ENCODE peak calls at places on chromosome 10, in seven cellular contexts. One of them, this sample, is unnamed.

GRCh38 chr10:35300063-35300699 is 36.1 kb upstream of the CCNY start:
- DNase-seq in naive thymus-derived CD4-positive, alpha-beta T cell: no peak
- DNase-seq in astrocyte: peak; percentile 62
- DNase-seq in esophagus squamous epithelium: no peak
- DNase-seq in left ventricle myocardium inferior: peak; percentile 23
- DNase-seq in uterus: no peak
- DNase-seq in psoas muscle: peak; percentile 67
- DNase-seq in this sample: peak; percentile 87

GRCh38 chr10:3741688-3742461 is 43.1 kb downstream of the KLF6 start:
- DNase-seq in naive thymus-derived CD4-positive, alpha-beta T cell: no peak
- DNase-seq in astrocyte: peak; percentile 40
- DNase-seq in esophagus squamous epithelium: no peak
- DNase-seq in left ventricle myocardium inferior: no peak
- DNase-seq in uterus: no peak
- DNase-seq in psoas muscle: no peak
- DNase-seq in this sample: no peak

GRCh38 chr10:69334258-69335062 is 56.2 kb downstream of the HK1 start:
- DNase-seq in naive thymus-derived CD4-positive, alpha-beta T cell: no peak
- DNase-seq in astrocyte: no peak
- DNase-seq in esophagus squamous epithelium: no peak
- DNase-seq in left ventricle myocardium inferior: no peak
- DNase-seq in uterus: no peak
- DNase-seq in psoas muscle: no peak
- DNase-seq in this sample: no peak

GRCh38 chr10:43105119-43105792 is 28.4 kb downstream of the RET start:
- DNase-seq in naive thymus-derived CD4-positive, alpha-beta T cell: peak; percentile 91
- DNase-seq in astrocyte: peak; percentile 62
- DNase-seq in esophagus squamous epithelium: peak; percentile 10
- DNase-seq in left ventricle myocardium inferior: peak; percentile 77
- DNase-seq in uterus: peak; percentile 72
- DNase-seq in psoas muscle: peak; percentile 86
- DNase-seq in this sample: peak; percentile 73

GRCh38 chr10:87966454-87966853 is 103.0 kb downstream of the PTEN start:
- DNase-seq in naive thymus-derived CD4-positive, alpha-beta T cell: no peak
- DNase-seq in astrocyte: peak; percentile 18
- DNase-seq in esophagus squamous epithelium: no peak
- DNase-seq in left ventricle myocardium inferior: no peak
- DNase-seq in uterus: no peak
- DNase-seq in psoas muscle: no peak
- DNase-seq in this sample: no peak

GRCh38 chr10:57664815-57665214 is 602.9 kb downstream of the IPMK start:
- DNase-seq in naive thymus-derived CD4-positive, alpha-beta T cell: no peak
- DNase-seq in astrocyte: no peak
- DNase-seq in esophagus squamous epithelium: no peak
- DNase-seq in left ventricle myocardium inferior: no peak
- DNase-seq in uterus: no peak
- DNase-seq in psoas muscle: no peak
- DNase-seq in this sample: no peak

GRCh38 chr10:22218448-22218847 is 633 bp upstream of the EBLN1 start:
- DNase-seq in naive thymus-derived CD4-positive, alpha-beta T cell: no peak
- DNase-seq in astrocyte: no peak
- DNase-seq in esophagus squamous epithelium: no peak
- DNase-seq in left ventricle myocardium inferior: no peak
- DNase-seq in uterus: no peak
- DNase-seq in psoas muscle: no peak
- DNase-seq in this sample: no peak

GRCh38 chr10:62620491-62620890 is 184.0 kb upstream of the ADO start:
- DNase-seq in naive thymus-derived CD4-positive, alpha-beta T cell: no peak
- DNase-seq in astrocyte: no peak
- DNase-seq in esophagus squamous epithelium: no peak
- DNase-seq in left ventricle myocardium inferior: no peak
- DNase-seq in uterus: no peak
- DNase-seq in psoas muscle: no peak
- DNase-seq in this sample: no peak

GRCh38 chr10:112375721-112376577 is 2.0 kb downstream of the ACSL5 start:
- DNase-seq in naive thymus-derived CD4-positive, alpha-beta T cell: peak; percentile 39
- DNase-seq in astrocyte: no peak
- DNase-seq in esophagus squamous epithelium: no peak
- DNase-seq in left ventricle myocardium inferior: peak; percentile 65
- DNase-seq in uterus: peak; percentile 50
- DNase-seq in psoas muscle: peak; percentile 77
- DNase-seq in this sample: no peak

GRCh38 chr10:132292972-132293415 is 14.8 kb downstream of the STK32C start:
- DNase-seq in naive thymus-derived CD4-positive, alpha-beta T cell: no peak
- DNase-seq in astrocyte: no peak
- DNase-seq in esophagus squamous epithelium: no peak
- DNase-seq in left ventricle myocardium inferior: no peak
- DNase-seq in uterus: no peak
- DNase-seq in psoas muscle: peak; percentile 30
- DNase-seq in this sample: no peak

GRCh38 chr10:132296671-132297443 is 10.9 kb downstream of the STK32C start:
- DNase-seq in naive thymus-derived CD4-positive, alpha-beta T cell: no peak
- DNase-seq in astrocyte: no peak
- DNase-seq in esophagus squamous epithelium: no peak
- DNase-seq in left ventricle myocardium inferior: peak; percentile 1
- DNase-seq in uterus: no peak
- DNase-seq in psoas muscle: no peak
- DNase-seq in this sample: no peak

GRCh38 chr10:132293416-132294195 is 14.1 kb downstream of the STK32C start:
- DNase-seq in naive thymus-derived CD4-positive, alpha-beta T cell: no peak
- DNase-seq in astrocyte: no peak
- DNase-seq in esophagus squamous epithelium: no peak
- DNase-seq in left ventricle myocardium inferior: peak; percentile 7
- DNase-seq in uterus: peak; percentile 7
- DNase-seq in psoas muscle: peak; percentile 31
- DNase-seq in this sample: no peak

GRCh38 chr10:132294196-132294520 is 13.6 kb downstream of the STK32C start:
- DNase-seq in naive thymus-derived CD4-positive, alpha-beta T cell: no peak
- DNase-seq in astrocyte: no peak
- DNase-seq in esophagus squamous epithelium: no peak
- DNase-seq in left ventricle myocardium inferior: peak; percentile 7
- DNase-seq in uterus: no peak
- DNase-seq in psoas muscle: no peak
- DNase-seq in this sample: no peak

DNA sequence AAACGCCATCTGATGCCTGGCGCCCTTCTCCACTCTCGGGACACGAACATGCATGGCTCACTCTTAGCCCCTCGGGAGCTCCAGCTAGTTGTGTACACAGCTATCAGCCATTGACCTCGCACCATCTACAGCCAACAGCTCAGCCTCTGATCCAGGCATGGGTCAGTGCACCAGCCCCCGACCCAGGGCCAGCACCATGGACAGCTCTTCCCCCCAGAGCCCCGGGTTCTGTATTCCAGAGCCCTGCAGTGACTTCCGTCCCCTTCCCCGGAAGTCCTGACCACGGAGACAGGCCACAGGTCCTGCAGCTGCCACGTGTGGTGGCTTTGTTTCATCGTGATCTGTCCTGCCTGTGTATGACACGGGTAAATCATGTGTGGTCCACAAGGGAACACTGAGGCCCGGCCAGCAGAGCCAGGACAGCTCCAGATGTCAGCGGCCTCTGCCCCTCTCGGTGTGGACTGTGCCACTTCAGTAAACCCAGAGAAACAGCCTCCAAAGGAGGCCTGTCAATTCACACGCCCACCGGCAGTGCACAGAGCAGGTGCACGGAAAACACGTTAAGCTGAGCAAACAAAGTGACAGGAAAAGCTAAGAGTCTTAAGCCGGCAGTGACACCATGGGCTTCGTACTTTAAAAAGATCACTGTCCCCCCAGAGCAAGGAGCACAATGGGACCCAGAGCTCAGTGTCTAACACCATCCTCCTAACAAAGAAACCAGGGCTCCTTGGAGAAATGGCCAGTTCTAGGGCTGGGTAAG is 13.0 kb downstream of the STK32C start:
- DNase-seq in naive thymus-derived CD4-positive, alpha-beta T cell: no peak
- DNase-seq in astrocyte: no peak
- DNase-seq in esophagus squamous epithelium: no peak
- DNase-seq in left ventricle myocardium inferior: peak; percentile 5
- DNase-seq in uterus: no peak
- DNase-seq in psoas muscle: no peak
- DNase-seq in this sample: no peak
- H3K4me3 ChIP-seq in naive thymus-derived CD4-positive, alpha-beta T cell: no peak overlapping the region
- H3K4me3 ChIP-seq in astrocyte: no peak overlapping the region
- H3K4me3 ChIP-seq in esophagus squamous epithelium: no peak overlapping the region
- H3K4me3 ChIP-seq in left ventricle myocardium inferior: no peak overlapping the region
- H3K4me3 ChIP-seq in uterus: no peak overlapping the region
- H3K4me3 ChIP-seq in psoas muscle: no peak overlapping the region
- H3K4me3 ChIP-seq in this sample: no peak overlapping the region

GRCh38 chr10:124681626-124682552 is 62.3 kb downstream of the FAM53B start:
- DNase-seq in naive thymus-derived CD4-positive, alpha-beta T cell: no peak
- DNase-seq in astrocyte: no peak
- DNase-seq in esophagus squamous epithelium: no peak
- DNase-seq in left ventricle myocardium inferior: peak; percentile 8
- DNase-seq in uterus: no peak
- DNase-seq in psoas muscle: peak; percentile 52
- DNase-seq in this sample: no peak
- H3K27ac ChIP-seq in naive thymus-derived CD4-positive, alpha-beta T cell: no peak overlapping the region
- H3K27ac ChIP-seq in astrocyte: no peak overlapping the region
- H3K27ac ChIP-seq in esophagus squamous epithelium: no peak overlapping the region
- H3K27ac ChIP-seq in left ventricle myocardium inferior: peak overlapping the region; percentile 95
- H3K27ac ChIP-seq in uterus: no peak overlapping the region
- H3K27ac ChIP-seq in psoas muscle: no peak overlapping the region
- H3K27ac ChIP-seq in this sample: no peak overlapping the region

GRCh38 chr10:122462533-122463465 is 1.4 kb downstream of the HTRA1 start:
- DNase-seq in naive thymus-derived CD4-positive, alpha-beta T cell: no peak
- DNase-seq in astrocyte: no peak
- DNase-seq in esophagus squamous epithelium: no peak
- DNase-seq in left ventricle myocardium inferior: peak; percentile 72
- DNase-seq in uterus: peak; percentile 75
- DNase-seq in psoas muscle: peak; percentile 81
- DNase-seq in this sample: no peak

GRCh38 chr10:122464158-122464510 is 2.8 kb downstream of the HTRA1 start:
- DNase-seq in naive thymus-derived CD4-positive, alpha-beta T cell: no peak
- DNase-seq in astrocyte: no peak
- DNase-seq in esophagus squamous epithelium: no peak
- DNase-seq in left ventricle myocardium inferior: no peak
- DNase-seq in uterus: no peak
- DNase-seq in psoas muscle: no peak
- DNase-seq in this sample: peak; percentile 24

GRCh38 chr10:122464575-122464974 is 3.2 kb downstream of the HTRA1 start:
- DNase-seq in naive thymus-derived CD4-positive, alpha-beta T cell: no peak
- DNase-seq in astrocyte: no peak
- DNase-seq in esophagus squamous epithelium: no peak
- DNase-seq in left ventricle myocardium inferior: no peak
- DNase-seq in uterus: no peak
- DNase-seq in psoas muscle: no peak
- DNase-seq in this sample: peak; percentile 28

GRCh38 chr10:122461729-122462532 is 578 bp downstream of the HTRA1 start:
- DNase-seq in naive thymus-derived CD4-positive, alpha-beta T cell: no peak
- DNase-seq in astrocyte: no peak
- DNase-seq in esophagus squamous epithelium: no peak
- DNase-seq in left ventricle myocardium inferior: no peak
- DNase-seq in uterus: no peak
- DNase-seq in psoas muscle: peak; percentile 62
- DNase-seq in this sample: no peak

GRCh38 chr10:122463466-122464157 is 2.3 kb downstream of the HTRA1 start:
- DNase-seq in naive thymus-derived CD4-positive, alpha-beta T cell: no peak
- DNase-seq in astrocyte: no peak
- DNase-seq in esophagus squamous epithelium: no peak
- DNase-seq in left ventricle myocardium inferior: no peak
- DNase-seq in uterus: no peak
- DNase-seq in psoas muscle: no peak
- DNase-seq in this sample: no peak
- H3K4me3 ChIP-seq in naive thymus-derived CD4-positive, alpha-beta T cell: no peak overlapping the region
- H3K4me3 ChIP-seq in astrocyte: peak overlapping the region; percentile 74
- H3K4me3 ChIP-seq in esophagus squamous epithelium: no peak overlapping the region
- H3K4me3 ChIP-seq in left ventricle myocardium inferior: peak overlapping the region; percentile 91
- H3K4me3 ChIP-seq in uterus: peak overlapping the region; percentile 85
- H3K4me3 ChIP-seq in psoas muscle: peak overlapping the region; percentile 76
- H3K4me3 ChIP-seq in this sample: no peak overlapping the region

GRCh38 chr10:13890617-13891541 is 304.1 kb downstream of the PRPF18 start:
- DNase-seq in naive thymus-derived CD4-positive, alpha-beta T cell: no peak
- DNase-seq in astrocyte: peak; percentile 51
- DNase-seq in esophagus squamous epithelium: no peak
- DNase-seq in left ventricle myocardium inferior: no peak
- DNase-seq in uterus: no peak
- DNase-seq in psoas muscle: peak; percentile 62
- DNase-seq in this sample: no peak
- H3K27ac ChIP-seq in naive thymus-derived CD4-positive, alpha-beta T cell: no peak overlapping the region
- H3K27ac ChIP-seq in astrocyte: peak overlapping the region; percentile 90
- H3K27ac ChIP-seq in esophagus squamous epithelium: peak overlapping the region; percentile 30
- H3K27ac ChIP-seq in left ventricle myocardium inferior: peak overlapping the region; percentile 89
- H3K27ac ChIP-seq in uterus: peak overlapping the region; percentile 50
- H3K27ac ChIP-seq in psoas muscle: peak overlapping the region; percentile 60
- H3K27ac ChIP-seq in this sample: no peak overlapping the region

GRCh38 chr10:122957474-122957873 is 3.4 kb upstream of the C10orf88 start:
- DNase-seq in naive thymus-derived CD4-positive, alpha-beta T cell: no peak
- DNase-seq in astrocyte: no peak
- DNase-seq in esophagus squamous epithelium: no peak
- DNase-seq in left ventricle myocardium inferior: no peak
- DNase-seq in uterus: no peak
- DNase-seq in psoas muscle: no peak
- DNase-seq in this sample: no peak

GRCh38 chr10:122966879-122967278 is 12.9 kb upstream of the C10orf88 start:
- DNase-seq in naive thymus-derived CD4-positive, alpha-beta T cell: no peak
- DNase-seq in astrocyte: no peak
- DNase-seq in esophagus squamous epithelium: no peak
- DNase-seq in left ventricle myocardium inferior: no peak
- DNase-seq in uterus: no peak
- DNase-seq in psoas muscle: no peak
- DNase-seq in this sample: no peak

GRCh38 chr10:122962405-122962804 is 8.4 kb upstream of the C10orf88 start:
- DNase-seq in naive thymus-derived CD4-positive, alpha-beta T cell: no peak
- DNase-seq in astrocyte: peak; percentile 12
- DNase-seq in esophagus squamous epithelium: no peak
- DNase-seq in left ventricle myocardium inferior: no peak
- DNase-seq in uterus: no peak
- DNase-seq in psoas muscle: no peak
- DNase-seq in this sample: no peak
- H3K4me3 ChIP-seq in naive thymus-derived CD4-positive, alpha-beta T cell: no peak overlapping the region
- H3K4me3 ChIP-seq in astrocyte: no peak overlapping the region
- H3K4me3 ChIP-seq in esophagus squamous epithelium: no peak overlapping the region
- H3K4me3 ChIP-seq in left ventricle myocardium inferior: no peak overlapping the region
- H3K4me3 ChIP-seq in uterus: no peak overlapping the region
- H3K4me3 ChIP-seq in psoas muscle: no peak overlapping the region
- H3K4me3 ChIP-seq in this sample: no peak overlapping the region

GRCh38 chr10:75772153-75772887 is 340.9 kb downstream of the LRMDA start:
- DNase-seq in naive thymus-derived CD4-positive, alpha-beta T cell: no peak
- DNase-seq in astrocyte: no peak
- DNase-seq in esophagus squamous epithelium: no peak
- DNase-seq in left ventricle myocardium inferior: no peak
- DNase-seq in uterus: no peak
- DNase-seq in psoas muscle: no peak
- DNase-seq in this sample: no peak
- H3K27ac ChIP-seq in naive thymus-derived CD4-positive, alpha-beta T cell: no peak overlapping the region
- H3K27ac ChIP-seq in astrocyte: no peak overlapping the region
- H3K27ac ChIP-seq in esophagus squamous epithelium: no peak overlapping the region
- H3K27ac ChIP-seq in left ventricle myocardium inferior: peak overlapping the region; percentile 67
- H3K27ac ChIP-seq in uterus: peak overlapping the region; percentile 64
- H3K27ac ChIP-seq in psoas muscle: no peak overlapping the region
- H3K27ac ChIP-seq in this sample: peak overlapping the region; percentile 45

This sample was measured in SJSA1.